ENCODE peak calls at places on chromosomes 3 and 15, in ten cellular contexts. J is posterior cingulate gyrus; K is activated CD4-positive, alpha-beta T cell treated with anti-CD3 and anti-CD28 coated beads for 36 hours; T is NCI-H1092 treated with DMSO at 0.1 percent for 48 hours; Q is EH; I is left cardiac atrium; S is colonic mucosa; V is neural progenitor cell; X is GM23248; M is WTC11. U is an unnamed sample.

GRCh38 chr3:73120710-73121109 is 59.3 kb downstream of the EBLN2 start:
- DNase-seq in J (no peak), K (no peak), T (no peak), Q (no peak), I (no peak), S (no peak), V (no peak), X (no peak), M (no peak), U (no peak)

GRCh38 chr3:106294121-106294520 is 425.3 kb upstream of the CBLB start:
- DNase-seq in J (no peak), K (no peak), T (no peak), Q (no peak), I (no peak), S (no peak), V (no peak), X (no peak), M (no peak), U (no peak)

GRCh38 chr15:89108865-89109660 is 20.8 kb downstream of the ABHD2 start:
- DNase-seq in J (no peak), K (no peak), T (no peak), Q (no peak), I (no peak), S (no peak), V (no peak), X (no peak), M (peak), U (no peak)

GRCh38 chr15:57496946-57497944 is 94.5 kb upstream of the MYZAP start:
- DNase-seq in J (no peak), K (no peak), T (peak), Q (no peak), I (no peak), S (peak), V (no peak), X (no peak), M (no peak), U (no peak)

GRCh38 chr15:95440712-95441111 is 889.8 kb upstream of the NR2F2 start:
- DNase-seq in J (no peak), K (no peak), T (no peak), Q (no peak), I (peak), S (no peak), V (no peak), X (no peak), M (no peak), U (no peak)

GRCh38 chr3:9279959-9280358 is 30.5 kb upstream of the SRGAP3 start:
- DNase-seq in J (no peak), K (no peak), T (peak), Q (peak), I (no peak), S (no peak), V (peak), X (peak), M (no peak), U (no peak)

GRCh38 chr15:59294574-59294960 is 78.1 kb downstream of the MYO1E start:
- DNase-seq in J (no peak), K (no peak), T (no peak), Q (peak), I (no peak), S (no peak), V (no peak), X (peak), M (no peak), U (no peak)

GRCh38 chr3:150844484-150844883 is 60.8 kb downstream of the MINDY4B start:
- DNase-seq in J (no peak), K (no peak), T (no peak), Q (no peak), I (no peak), S (no peak), V (no peak), X (no peak), M (no peak), U (no peak)